ENCODE peak calls at places on chromosomes 3 and 15, in seven cellular contexts. T is psoas muscle, L is tibial nerve, Y is stomach, V is GM23338, U is left ventricle myocardium inferior, J is ascending aorta. O is an unnamed sample. For H3K36me3 and H3K27me3, the result is how much of the 10 kb centered on the place peaks cover.

GRCh38 chr15:67300266-67300914 is 45.8 kb downstream of the IQCH start:
- DNase-seq in Y (no peak), V (no peak), T (no peak), J (no peak), U (no peak), L (no peak), O (no peak)

GRCh38 chr3:11780341-11780740 is 66.3 kb downstream of the TAMM41 start:
- DNase-seq in J (no peak), V (no peak), T (no peak), Y (no peak), L (no peak), U (no peak), O (no peak)

GRCh38 chr3:185421577-185422232 is 58.8 kb downstream of the MAP3K13 start:
- DNase-seq in Y (no peak), U (no peak), T (no peak), J (no peak), V (no peak), L (no peak), O (no peak)

GRCh38 chr3:174540081-174540480 is 319.1 kb upstream of the NAALADL2 start:
- DNase-seq in T (no peak), V (peak), L (no peak), Y (no peak), U (no peak), J (no peak), O (peak)

GRCh38 chr3:172591876-172592771 is 68.9 kb upstream of the TNFSF10 start:
- DNase-seq in Y (no peak), J (no peak), V (no peak), L (no peak), T (no peak), U (no peak), O (no peak)

GRCh38 chr15:38130739-38131498 is 121.7 kb upstream of the SPRED1 start:
- DNase-seq in U (peak), V (peak), J (peak), Y (peak), T (peak), L (peak), O (peak)

GRCh38 chr3:127452321-127452821 is 138.2 kb downstream of the TPRA1 start:
- DNase-seq in Y (peak), J (no peak), L (no peak), U (no peak), T (no peak), V (peak), O (peak)

GRCh38 chr3:184571750-184572377 is 10.3 kb downstream of the EPHB3 start:
- DNase-seq in Y (no peak), L (no peak), V (no peak), J (no peak), T (no peak), U (no peak), O (no peak)

GRCh38 chr3:45906681-45907220 is 20.4 kb downstream of the CCR9 start:
- DNase-seq in L (no peak), T (peak), U (no peak), V (peak), J (no peak), Y (no peak), O (peak)

GRCh38 chr3:146037697-146038096 is 123.3 kb downstream of the PLOD2 start:
- DNase-seq in V (no peak), Y (no peak), L (no peak), J (no peak), T (no peak), U (no peak), O (no peak)

GRCh38 chr3:145070795-145071194 is 1090.2 kb downstream of the PLOD2 start:
- DNase-seq in L (no peak), J (no peak), Y (no peak), T (no peak), V (no peak), U (no peak), O (no peak)

GRCh38 chr3:61221759-61222362 is 29.4 kb downstream of the FHIT start:
- DNase-seq in L (no peak), V (no peak), J (no peak), U (no peak), Y (no peak), T (no peak), O (no peak)

DNA sequence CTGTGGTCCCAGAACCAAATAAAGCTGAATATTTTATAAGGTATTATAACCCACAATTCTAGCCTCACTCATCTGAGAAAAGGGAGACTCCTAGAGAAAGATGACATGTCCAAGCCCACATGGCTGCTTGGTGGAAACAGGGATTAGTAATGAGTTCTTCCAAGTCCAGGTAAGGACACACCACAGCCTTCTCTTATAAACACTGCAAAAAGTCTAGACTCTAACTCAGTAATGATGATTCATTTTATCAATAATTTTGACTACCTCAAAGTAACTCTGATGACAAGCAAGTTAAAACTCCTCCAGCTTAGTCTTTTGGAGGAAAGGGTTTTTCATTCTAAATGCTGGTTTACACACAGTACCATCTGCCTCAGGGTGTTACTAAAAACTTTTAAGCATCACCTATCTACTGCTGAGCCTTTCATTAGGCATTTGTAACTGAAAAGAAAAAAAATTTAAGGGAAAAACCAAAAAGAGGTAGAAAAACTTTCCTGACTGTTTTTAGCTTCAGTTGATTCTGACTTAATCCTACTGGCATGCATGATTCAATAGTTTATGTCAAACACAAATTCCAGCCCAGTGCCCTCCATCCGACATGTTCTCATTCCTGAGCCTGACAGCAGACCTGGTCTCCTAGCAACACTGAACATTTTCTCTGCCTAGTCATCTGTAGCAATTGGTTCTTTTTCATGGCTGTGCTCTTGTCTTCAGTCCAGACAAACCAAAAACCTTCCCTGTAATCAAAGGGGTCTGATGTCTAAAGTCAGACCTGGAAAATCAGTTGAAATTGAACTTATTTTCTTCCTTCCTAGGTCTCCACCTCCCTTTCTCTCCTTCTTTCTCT is 43.9 kb downstream of the P3H2 start:
- DNase-seq in V (peak), T (no peak), L (no peak), J (peak), Y (no peak), U (no peak), O (no peak)
- H3K4me3 ChIP-seq in V (no peak), T (no peak), L (no peak), J (no peak), Y (no peak), U (no peak), O (no peak)

DNA sequence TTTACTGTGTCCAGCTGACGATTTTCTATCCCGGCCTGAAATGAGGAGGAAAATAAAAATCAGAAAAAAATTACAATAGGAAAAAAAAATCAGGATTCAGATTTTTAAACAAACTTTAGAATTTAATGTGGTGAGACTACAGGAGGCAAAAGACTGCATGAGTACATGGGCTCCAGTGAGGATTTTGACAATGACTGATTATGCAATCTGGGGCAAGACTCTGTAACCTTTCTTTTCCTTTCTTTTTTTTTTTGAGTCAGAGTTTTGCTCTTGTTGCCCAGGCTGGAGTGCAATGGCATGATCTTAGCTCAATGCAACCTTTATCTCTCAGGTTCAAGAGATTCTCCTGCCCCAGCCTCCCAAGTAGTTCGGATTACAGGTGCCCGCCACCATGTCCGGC is 29.9 kb downstream of the SPG11 start:
- DNase-seq in J (no peak), Y (no peak), U (no peak), L (no peak), V (no peak), T (no peak), O (no peak)
- H3K36me3 ChIP-seq in J (half or more), Y (under half), U (half or more), L (under half), V (under half), T (under half), O (under half)

GRCh38 chr15:79430901-79431635 is 1.1 kb upstream of the MINAR1 start:
- DNase-seq in T (no peak), Y (no peak), L (no peak), V (peak), U (no peak), J (no peak), O (peak)
- H3K27me3 ChIP-seq in T (under half), Y (under half), L (half or more), V (half or more), U (half or more), J (under half), O (half or more)

GRCh38 chr3:79521221-79521848 is 246.5 kb downstream of the ROBO1 start:
- DNase-seq in U (no peak), Y (no peak), L (no peak), J (no peak), T (no peak), V (peak), O (no peak)
- H3K4me3 ChIP-seq in U (no peak), Y (no peak), L (no peak), J (no peak), T (no peak), V (no peak), O (no peak)